ENCODE peak calls at places on chromosomes 12 and 14, in five cellular contexts. C, N, L, B and W are unnamed samples.

GRCh38 chr14:58131386-58131785 is 20.6 kb downstream of the ARMH4 start:
- DNase-seq in C (no peak), N (peak), L (no peak), B (no peak), W (no peak)

GRCh38 chr14:94481468-94482131 is 5.6 kb upstream of the SERPINA9 start:
- DNase-seq in C (no peak), N (peak), L (no peak), B (no peak), W (no peak)

GRCh38 chr12:23674064-23674463 is 275.4 kb downstream of the SOX5 start:
- DNase-seq in C (no peak), N (no peak), L (no peak), B (no peak), W (no peak)

GRCh38 chr14:74893614-74894091 is 11.9 kb downstream of the DLST start:
- DNase-seq in C (no peak), N (no peak), L (no peak), B (no peak), W (no peak)

GRCh38 chr14:95125156-95125555 is 32.2 kb downstream of the DICER1 start:
- DNase-seq in C (no peak), N (no peak), L (no peak), B (no peak), W (no peak)

GRCh38 chr12:12404297-12404696 is 47.4 kb downstream of the BORCS5 start:
- DNase-seq in C (no peak), N (no peak), L (no peak), B (no peak), W (no peak)

GRCh38 chr14:93035917-93036651 is 79.6 kb downstream of the ITPK1 start:
- DNase-seq in C (no peak), N (peak), L (no peak), B (peak), W (no peak)

GRCh38 chr12:130280226-130280625 is 57.5 kb upstream of the PIWIL1 start:
- DNase-seq in C (no peak), N (no peak), L (no peak), B (no peak), W (peak)

GRCh38 chr12:63949902-63950301 is 105.4 kb downstream of the SRGAP1 start:
- DNase-seq in C (no peak), N (no peak), L (no peak), B (no peak), W (no peak)

GRCh38 chr12:117408161-117408791 is 46.9 kb upstream of the NOS1 start:
- DNase-seq in C (no peak), N (no peak), L (no peak), B (peak), W (no peak)

GRCh38 chr12:122148657-122149056 is 25.4 kb downstream of the IL31 start:
- DNase-seq in C (no peak), N (peak), L (no peak), B (no peak), W (no peak)

GRCh38 chr14:79914595-79914994 is 296.7 kb downstream of the DIO2 start:
- DNase-seq in C (no peak), N (no peak), L (no peak), B (no peak), W (no peak)